ENCODE peak calls at places on chromosomes 12 and 14, in nine cellular contexts. One of them, this sample, is unnamed.

GRCh38 chr14:36183402-36183801 is 6.9 kb upstream of the PTCSC3 start:
- DNase-seq in fibroblast of the aortic adventitia: no peak
- DNase-seq in vagina: no peak
- DNase-seq in Calu3: no peak
- DNase-seq in astrocyte: no peak
- DNase-seq in HCT116: no peak
- DNase-seq in upper lobe of right lung: no peak
- DNase-seq in psoas muscle: no peak
- DNase-seq in AG10803: no peak
- DNase-seq in this sample: no peak

GRCh38 chr12:16833376-16833775 is 227.4 kb upstream of the LMO3 start:
- DNase-seq in fibroblast of the aortic adventitia: no peak
- DNase-seq in vagina: no peak
- DNase-seq in Calu3: no peak
- DNase-seq in astrocyte: no peak
- DNase-seq in HCT116: no peak
- DNase-seq in upper lobe of right lung: no peak
- DNase-seq in psoas muscle: no peak
- DNase-seq in AG10803: no peak
- DNase-seq in this sample: no peak

GRCh38 chr12:48442191-48442828 is 30.0 kb upstream of the ANP32D start:
- DNase-seq in fibroblast of the aortic adventitia: no peak
- DNase-seq in vagina: no peak
- DNase-seq in Calu3: no peak
- DNase-seq in astrocyte: no peak
- DNase-seq in HCT116: peak; percentile 3
- DNase-seq in upper lobe of right lung: no peak
- DNase-seq in psoas muscle: no peak
- DNase-seq in AG10803: no peak
- DNase-seq in this sample: no peak

GRCh38 chr12:10673660-10674384 is at the start of gene STYK1:
- DNase-seq in fibroblast of the aortic adventitia: peak; percentile 26
- DNase-seq in vagina: no peak
- DNase-seq in Calu3: peak; percentile 91
- DNase-seq in astrocyte: peak; percentile 1
- DNase-seq in HCT116: peak; percentile 81
- DNase-seq in upper lobe of right lung: peak; percentile 87
- DNase-seq in psoas muscle: peak; percentile 23
- DNase-seq in AG10803: peak; percentile 20
- DNase-seq in this sample: peak; percentile 72

GRCh38 chr14:106846218-106846617 is 1319.8 kb downstream of the TMEM121 start:
- DNase-seq in fibroblast of the aortic adventitia: no peak
- DNase-seq in vagina: no peak
- DNase-seq in Calu3: no peak
- DNase-seq in astrocyte: no peak
- DNase-seq in HCT116: no peak
- DNase-seq in upper lobe of right lung: no peak
- DNase-seq in psoas muscle: no peak
- DNase-seq in AG10803: no peak
- DNase-seq in this sample: no peak

GRCh38 chr12:62914443-62914909 is 20.5 kb downstream of the PPM1H start:
- DNase-seq in fibroblast of the aortic adventitia: no peak
- DNase-seq in vagina: no peak
- DNase-seq in Calu3: no peak
- DNase-seq in astrocyte: no peak
- DNase-seq in HCT116: no peak
- DNase-seq in upper lobe of right lung: no peak
- DNase-seq in psoas muscle: no peak
- DNase-seq in AG10803: no peak
- DNase-seq in this sample: no peak

GRCh38 chr12:50052964-50053363 is 4.4 kb upstream of the ASIC1 start:
- DNase-seq in fibroblast of the aortic adventitia: no peak
- DNase-seq in vagina: no peak
- DNase-seq in Calu3: no peak
- DNase-seq in astrocyte: no peak
- DNase-seq in HCT116: no peak
- DNase-seq in upper lobe of right lung: no peak
- DNase-seq in psoas muscle: no peak
- DNase-seq in AG10803: no peak
- DNase-seq in this sample: no peak

GRCh38 chr12:5171701-5172100 is 128.0 kb downstream of the KCNA5 start:
- DNase-seq in fibroblast of the aortic adventitia: peak; percentile 50
- DNase-seq in vagina: no peak
- DNase-seq in Calu3: peak; percentile 36
- DNase-seq in astrocyte: peak; percentile 36
- DNase-seq in HCT116: peak; percentile 23
- DNase-seq in upper lobe of right lung: no peak
- DNase-seq in psoas muscle: no peak
- DNase-seq in AG10803: peak; percentile 76
- DNase-seq in this sample: peak; percentile 61

GRCh38 chr12:93860659-93861373 is 183.6 kb downstream of the CRADD start:
- DNase-seq in fibroblast of the aortic adventitia: no peak
- DNase-seq in vagina: no peak
- DNase-seq in Calu3: no peak
- DNase-seq in astrocyte: peak; percentile 23
- DNase-seq in HCT116: no peak
- DNase-seq in upper lobe of right lung: no peak
- DNase-seq in psoas muscle: no peak
- DNase-seq in AG10803: no peak
- DNase-seq in this sample: no peak

GRCh38 chr12:126312457-126312856 is 1247.2 kb downstream of the AACS start:
- DNase-seq in fibroblast of the aortic adventitia: no peak
- DNase-seq in vagina: no peak
- DNase-seq in Calu3: no peak
- DNase-seq in astrocyte: no peak
- DNase-seq in HCT116: no peak
- DNase-seq in upper lobe of right lung: no peak
- DNase-seq in psoas muscle: no peak
- DNase-seq in AG10803: no peak
- DNase-seq in this sample: no peak

GRCh38 chr12:104669057-104669770 is 212.5 kb downstream of the CHST11 start:
- DNase-seq in fibroblast of the aortic adventitia: no peak
- DNase-seq in vagina: no peak
- DNase-seq in Calu3: no peak
- DNase-seq in astrocyte: no peak
- DNase-seq in HCT116: no peak
- DNase-seq in upper lobe of right lung: peak; percentile 77
- DNase-seq in psoas muscle: no peak
- DNase-seq in AG10803: no peak
- DNase-seq in this sample: peak; percentile 36
- TF ChIP-seq CTCF in fibroblast of the aortic adventitia: peak; percentile 14
- TF ChIP-seq CTCF in vagina: no peak
- TF ChIP-seq CTCF in Calu3: no peak
- TF ChIP-seq CTCF in astrocyte: no peak
- TF ChIP-seq CTCF in HCT116: peak; percentile 13
- TF ChIP-seq CTCF in upper lobe of right lung: no peak
- TF ChIP-seq CTCF in psoas muscle: peak; percentile 5
- TF ChIP-seq CTCF in AG10803: peak; percentile 43
- TF ChIP-seq CTCF in this sample: no peak

GRCh38 chr14:21846227-21846885 is 172.7 kb upstream of the OR4E1 start:
- DNase-seq in fibroblast of the aortic adventitia: no peak
- DNase-seq in vagina: no peak
- DNase-seq in Calu3: peak; percentile 66
- DNase-seq in astrocyte: no peak
- DNase-seq in HCT116: no peak
- DNase-seq in upper lobe of right lung: no peak
- DNase-seq in psoas muscle: peak; percentile 17
- DNase-seq in AG10803: no peak
- DNase-seq in this sample: peak; percentile 69
- TF ChIP-seq CTCF in fibroblast of the aortic adventitia: peak; percentile 50
- TF ChIP-seq CTCF in vagina: no peak
- TF ChIP-seq CTCF in Calu3: peak; percentile 32
- TF ChIP-seq CTCF in astrocyte: peak; percentile 40
- TF ChIP-seq CTCF in HCT116: peak; percentile 84
- TF ChIP-seq CTCF in upper lobe of right lung: peak; percentile 55
- TF ChIP-seq CTCF in psoas muscle: peak; percentile 11
- TF ChIP-seq CTCF in AG10803: peak; percentile 38
- TF ChIP-seq CTCF in this sample: peak; percentile 70

DNA sequence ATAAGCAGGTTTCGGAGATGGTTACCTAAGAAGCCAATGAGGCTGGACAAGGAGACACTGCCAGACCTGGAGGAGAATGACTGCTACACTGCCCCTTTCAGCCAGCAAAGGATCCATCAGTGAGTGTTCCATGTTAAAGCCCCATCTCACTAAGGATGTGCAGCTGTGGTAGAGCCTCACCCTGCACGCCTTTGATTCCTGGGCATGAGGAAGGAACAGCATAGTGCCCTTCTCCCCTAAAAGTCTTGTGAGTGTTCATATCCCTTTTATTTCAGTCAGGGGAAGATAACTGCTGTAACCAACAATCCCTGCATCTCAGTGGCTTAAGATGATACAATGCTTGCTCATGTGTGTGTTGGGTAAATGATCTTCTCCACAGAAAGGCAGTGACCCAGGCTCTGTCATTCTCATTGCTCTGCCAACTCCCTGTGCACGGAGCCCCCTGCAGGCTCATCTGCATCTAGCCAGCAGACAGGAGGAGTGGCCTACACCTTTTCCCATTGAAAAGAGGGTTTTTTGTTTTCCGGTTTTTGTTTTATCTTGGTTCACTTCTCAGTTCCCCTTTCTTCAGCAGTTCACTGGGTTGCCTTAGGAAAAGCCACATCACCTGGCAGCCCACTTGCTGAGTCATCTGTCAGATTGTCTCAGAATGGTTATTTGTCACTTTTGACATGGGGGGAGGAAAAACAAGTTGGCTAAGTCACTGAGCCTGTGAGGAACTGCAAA is 193.1 kb downstream of the ANO4 start:
- DNase-seq in fibroblast of the aortic adventitia: peak; percentile 62
- DNase-seq in vagina: no peak
- DNase-seq in Calu3: peak; percentile 72
- DNase-seq in astrocyte: peak; percentile 66
- DNase-seq in HCT116: peak; percentile 19
- DNase-seq in upper lobe of right lung: no peak
- DNase-seq in psoas muscle: peak; percentile 11
- DNase-seq in AG10803: peak; percentile 76
- DNase-seq in this sample: peak; percentile 45
- TF ChIP-seq CTCF in fibroblast of the aortic adventitia: peak; percentile 57
- TF ChIP-seq CTCF in vagina: no peak
- TF ChIP-seq CTCF in Calu3: peak; percentile 22
- TF ChIP-seq CTCF in astrocyte: peak; percentile 64
- TF ChIP-seq CTCF in HCT116: peak; percentile 68
- TF ChIP-seq CTCF in upper lobe of right lung: no peak
- TF ChIP-seq CTCF in psoas muscle: no peak
- TF ChIP-seq CTCF in AG10803: peak; percentile 57
- TF ChIP-seq CTCF in this sample: peak; percentile 36

DNA sequence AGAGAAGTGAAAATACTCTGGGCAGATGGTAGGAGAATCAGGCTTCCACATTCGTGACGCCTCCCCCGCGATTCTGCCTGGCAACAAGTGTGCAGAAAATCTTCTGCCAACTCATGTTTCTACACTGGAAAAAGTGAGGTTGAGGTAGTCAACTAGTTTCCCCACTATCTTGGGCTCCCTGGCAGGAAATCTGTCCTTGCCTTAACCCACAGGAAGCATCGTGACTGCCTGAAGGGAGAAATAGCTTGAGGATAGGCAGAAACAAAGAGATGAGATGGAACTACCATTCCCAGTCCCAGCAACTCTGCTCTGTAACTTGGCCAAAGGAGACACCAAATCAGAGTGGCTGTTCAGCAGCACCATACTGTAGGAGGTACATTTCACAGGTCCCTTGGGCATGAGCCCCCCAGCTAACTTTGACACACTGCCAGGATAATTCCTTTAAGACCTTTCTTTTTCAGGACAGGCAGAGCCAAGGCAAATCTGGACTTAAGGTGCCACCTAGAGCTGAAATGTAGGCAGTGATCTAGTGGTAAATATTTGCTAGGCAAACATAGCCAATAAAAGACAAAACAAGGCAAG is 205.0 kb downstream of the PTPRO start:
- DNase-seq in fibroblast of the aortic adventitia: peak; percentile 22
- DNase-seq in vagina: no peak
- DNase-seq in Calu3: peak; percentile 24
- DNase-seq in astrocyte: no peak
- DNase-seq in HCT116: peak; percentile 29
- DNase-seq in upper lobe of right lung: peak; percentile 76
- DNase-seq in psoas muscle: peak; percentile 28
- DNase-seq in AG10803: no peak
- DNase-seq in this sample: no peak
- TF ChIP-seq CTCF in fibroblast of the aortic adventitia: peak; percentile 28
- TF ChIP-seq CTCF in vagina: no peak
- TF ChIP-seq CTCF in Calu3: no peak
- TF ChIP-seq CTCF in astrocyte: peak; percentile 13
- TF ChIP-seq CTCF in HCT116: peak; percentile 54
- TF ChIP-seq CTCF in upper lobe of right lung: no peak
- TF ChIP-seq CTCF in psoas muscle: no peak
- TF ChIP-seq CTCF in AG10803: peak; percentile 37
- TF ChIP-seq CTCF in this sample: no peak

DNA sequence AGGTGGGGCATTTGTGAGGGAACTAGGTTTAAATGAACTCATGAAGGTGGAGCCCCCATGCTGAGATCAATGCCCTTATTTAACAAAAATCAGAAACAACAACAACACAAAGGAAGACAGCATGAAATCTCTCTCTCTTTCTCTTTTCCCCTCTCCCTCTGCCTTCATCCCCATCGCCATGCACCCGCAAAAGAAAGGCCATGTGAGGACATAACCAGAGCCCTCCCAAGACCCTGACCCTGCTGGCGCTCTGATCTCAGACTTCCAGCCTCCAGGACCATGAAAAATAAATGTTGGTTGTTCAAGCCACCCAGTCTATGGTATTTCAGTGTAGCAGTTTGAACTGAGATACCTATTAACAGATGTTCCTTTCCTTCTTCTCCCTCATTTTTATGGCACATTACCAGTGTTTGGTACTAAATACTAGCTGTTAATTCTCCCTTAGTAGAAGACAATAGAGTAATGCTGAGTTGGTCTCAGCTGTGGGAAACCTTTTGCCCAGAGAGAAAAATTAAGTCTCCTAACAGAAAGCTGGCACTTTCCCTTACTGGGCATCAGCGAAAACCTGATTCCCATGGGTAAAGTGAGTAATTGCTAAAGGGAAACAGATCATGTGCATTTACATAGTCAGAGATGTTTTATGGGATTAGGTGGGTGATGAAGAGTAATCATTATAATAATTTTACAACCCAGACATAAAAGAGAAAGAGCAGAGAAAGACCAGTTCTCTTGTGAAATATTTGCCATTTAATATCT is 264.0 kb upstream of the PLEKHG7 start:
- DNase-seq in fibroblast of the aortic adventitia: peak; percentile 60
- DNase-seq in vagina: no peak
- DNase-seq in Calu3: no peak
- DNase-seq in astrocyte: no peak
- DNase-seq in HCT116: no peak
- DNase-seq in upper lobe of right lung: no peak
- DNase-seq in psoas muscle: no peak
- DNase-seq in AG10803: peak; percentile 40
- DNase-seq in this sample: no peak
- TF ChIP-seq CTCF in fibroblast of the aortic adventitia: no peak
- TF ChIP-seq CTCF in vagina: no peak
- TF ChIP-seq CTCF in Calu3: no peak
- TF ChIP-seq CTCF in astrocyte: no peak
- TF ChIP-seq CTCF in HCT116: no peak
- TF ChIP-seq CTCF in upper lobe of right lung: no peak
- TF ChIP-seq CTCF in psoas muscle: no peak
- TF ChIP-seq CTCF in AG10803: no peak
- TF ChIP-seq CTCF in this sample: no peak